ENCODE peak calls at places on chromosomes 4 and X, in seven cellular contexts. F is GF-D8; N is NB4; I is COLO829; X is aorta; Y is HCT116; D is naive thymus-derived CD4-positive, alpha-beta T cell. A is an unnamed sample.
A peak's percentile ranks its signal among the peaks of the same experiment; 100 is the strongest.

GRCh38 chr4:93183589-93183988 is 645.0 kb upstream of the ATOH1 start:
- DNase-seq in X (no peak), N (no peak), F (no peak), Y (no peak), D (no peak), I (no peak), A (no peak)

GRCh38 chrX:101478366-101478765 is 6.9 kb upstream of the ARMCX4 start:
- DNase-seq in F (no peak), I (no peak), N (no peak), D (no peak), X (no peak), Y (no peak), A (no peak)

GRCh38 chr4:106893903-106894302 is 142.2 kb downstream of the DKK2 start:
- DNase-seq in N (no peak), I (no peak), F (no peak), Y (no peak), X (no peak), D (no peak), A (no peak)

GRCh38 chrX:20742106-20742505 is 475.4 kb upstream of the RPS6KA3 start:
- DNase-seq in D (no peak), F (no peak), I (no peak), N (no peak), Y (no peak), X (no peak), A (no peak)

GRCh38 chr4:89836897-89837384 is at the start of gene SNCA:
- DNase-seq in I (peak; percentile 67), N (no peak), X (peak; percentile 84), Y (no peak), F (no peak), D (peak; percentile 14), A (peak; percentile 96)

GRCh38 chrX:38220024-38220935 is at the start of gene SRPX:
- DNase-seq in I (peak; percentile 52), N (peak; percentile 52), D (no peak), X (peak; percentile 79), F (no peak), Y (peak; percentile 41), A (peak; percentile 50)

GRCh38 chrX:3518870-3519269 is 172.4 kb upstream of the MXRA5 start:
- DNase-seq in I (peak; percentile 70), F (no peak), D (no peak), N (no peak), X (no peak), Y (peak; percentile 63), A (no peak)

GRCh38 chrX:17377047-17377692 is 2.2 kb downstream of the NHS start:
- DNase-seq in N (no peak), F (no peak), I (no peak), D (no peak), Y (peak; percentile 40), X (peak; percentile 83), A (no peak)

GRCh38 chrX:10507181-10507580 is 113.2 kb downstream of the MID1 start:
- DNase-seq in Y (no peak), N (no peak), I (peak; percentile 57), F (no peak), D (no peak), X (no peak), A (no peak)

GRCh38 chr4:33746979-33747378 is 2497.3 kb downstream of the ARAP2 start:
- DNase-seq in X (no peak), I (no peak), N (no peak), D (no peak), F (no peak), Y (no peak), A (no peak)

GRCh38 chr4:124636793-124637192 is 75.7 kb downstream of the ANKRD50 start:
- DNase-seq in F (no peak), N (no peak), I (no peak), X (no peak), D (no peak), Y (no peak), A (no peak)

GRCh38 chr4:128869801-128870509 is 60.5 kb downstream of the JADE1 start:
- DNase-seq in X (no peak), D (no peak), Y (no peak), F (no peak), I (no peak), N (no peak), A (peak; percentile 50)

GRCh38 chr4:108031427-108032083 is 41.9 kb downstream of the HADH start:
- DNase-seq in F (no peak), N (no peak), X (no peak), I (no peak), Y (no peak), D (no peak), A (no peak)

GRCh38 chr4:41156574-41156973 is 57.8 kb downstream of the APBB2 start:
- DNase-seq in Y (peak; percentile 66), D (no peak), I (no peak), F (no peak), N (no peak), X (no peak), A (no peak)

GRCh38 chr4:10056334-10057022 is 35.2 kb upstream of the SLC2A9 start:
- DNase-seq in I (no peak), Y (no peak), N (no peak), F (no peak), X (no peak), D (no peak), A (no peak)

GRCh38 chr4:140944539-140944938 is 188.4 kb upstream of the TBC1D9 start:
- DNase-seq in D (no peak), X (no peak), F (no peak), I (peak; percentile 35), Y (no peak), N (no peak), A (no peak)

GRCh38 chr4:70449220-70449619 is 22.8 kb upstream of the MUC7 start:
- DNase-seq in Y (no peak), I (no peak), X (no peak), D (no peak), F (no peak), N (no peak), A (no peak)

A was measured in WERI-Rb-1.